ENCODE peak calls at places on chromosome 22, in ten cellular contexts. C is cardiac muscle cell; H is EL; F is NCI-H1417; Z is activated CD8-positive, alpha-beta T cell treated with anti-CD3 and anti-CD28 coated beads for 36 hours; B is K562; N is lower leg skin; S is activated T-cell treated with anti-CD3 and anti-CD28 coated beads for 1 hour; D is T-helper 2 cell treated with Interferon-gamma antibody and Interleukin-4, amounts not matched to agents 5 μg/mL and 100 μg/mL, for 36 hours; R is pulmonary artery endothelial cell. E is an unnamed sample.

GRCh38 chr22:19659805-19660345 is 54.4 kb upstream of the SEPTIN5 start:
- DNase-seq in C (no peak), H (no peak), F (no peak), Z (no peak), B (peak; percentile 29), N (peak; percentile 61), S (no peak), D (no peak), R (no peak), E (no peak)

GRCh38 chr22:46484861-46485595 is 52.4 kb downstream of the CELSR1 start:
- DNase-seq in C (no peak), H (peak; percentile 40), F (no peak), Z (no peak), B (no peak), N (no peak), S (no peak), D (no peak), R (no peak), E (no peak)

GRCh38 chr22:26734339-26735018 is 77.1 kb downstream of the MIAT start:
- DNase-seq in C (no peak), H (no peak), F (no peak), Z (no peak), B (no peak), N (no peak), S (no peak), D (no peak), R (peak; percentile 56), E (no peak)

GRCh38 chr22:46571642-46572250 is 34.3 kb upstream of the CELSR1 start:
- DNase-seq in C (no peak), H (no peak), F (no peak), Z (no peak), B (no peak), N (peak; percentile 68), S (no peak), D (no peak), R (no peak), E (no peak)

GRCh38 chr22:33842421-33843094 is 77.7 kb downstream of the LARGE1 start:
- DNase-seq in C (peak; percentile 17), H (no peak), F (peak; percentile 36), Z (no peak), B (no peak), N (no peak), S (no peak), D (no peak), R (no peak), E (no peak)

GRCh38 chr22:19044381-19044780 is 77.8 kb downstream of the DGCR2 start:
- DNase-seq in C (no peak), H (no peak), F (no peak), Z (no peak), B (no peak), N (no peak), S (no peak), D (no peak), R (no peak), E (no peak)

GRCh38 chr22:31585161-31585859 is 76.7 kb downstream of the PISD start:
- DNase-seq in C (no peak), H (peak; percentile 59), F (no peak), Z (peak; percentile 41), B (peak; percentile 68), N (peak; percentile 14), S (no peak), D (peak; percentile 64), R (no peak), E (no peak)

GRCh38 chr22:37109242-37109917 is at the start of gene TMPRSS6:
- DNase-seq in C (no peak), H (no peak), F (peak; percentile 71), Z (no peak), B (no peak), N (no peak), S (no peak), D (no peak), R (no peak), E (no peak)

GRCh38 chr22:36055376-36056310 is 27.0 kb upstream of the RBFOX2 start:
- DNase-seq in C (no peak), H (no peak), F (no peak), Z (no peak), B (no peak), N (no peak), S (no peak), D (no peak), R (no peak), E (no peak)

GRCh38 chr22:19873960-19874306 is 19.3 kb upstream of the GNB1L start:
- DNase-seq in C (no peak), H (no peak), F (no peak), Z (peak; percentile 0), B (no peak), N (peak; percentile 79), S (no peak), D (no peak), R (no peak), E (no peak)

GRCh38 chr22:17135153-17135760 is 14.1 kb upstream of the TMEM121B start:
- DNase-seq in C (no peak), H (no peak), F (no peak), Z (no peak), B (no peak), N (no peak), S (no peak), D (no peak), R (no peak), E (no peak)

GRCh38 chr22:44758970-44759365 is 6.6 kb downstream of the ARHGAP8 start:
- DNase-seq in C (no peak), H (no peak), F (no peak), Z (no peak), B (no peak), N (no peak), S (no peak), D (no peak), R (no peak), E (no peak)

GRCh38 chr22:31556627-31557203 is 60.4 kb downstream of the SFI1 start:
- DNase-seq in C (peak; percentile 44), H (peak; percentile 45), F (peak; percentile 6), Z (no peak), B (peak; percentile 31), N (no peak), S (no peak), D (no peak), R (no peak), E (peak; percentile 23)

GRCh38 chr22:39833610-39834009 is 60.0 kb downstream of the ENTHD1 start:
- DNase-seq in C (no peak), H (no peak), F (no peak), Z (no peak), B (no peak), N (no peak), S (no peak), D (no peak), R (no peak), E (no peak)

GRCh38 chr22:40322818-40323447 is 23.4 kb upstream of the ADSL start:
- DNase-seq in C (no peak), H (no peak), F (no peak), Z (no peak), B (no peak), N (no peak), S (no peak), D (no peak), R (no peak), E (no peak)

GRCh38 chr22:40401532-40401931 is 31.1 kb downstream of the SGSM3 start:
- DNase-seq in C (no peak), H (no peak), F (no peak), Z (peak; percentile 77), B (no peak), N (peak; percentile 46), S (no peak), D (peak; percentile 77), R (no peak), E (no peak)

GRCh38 chr22:30078320-30079311 is 1.6 kb upstream of the HORMAD2 start:
- DNase-seq in C (no peak), H (no peak), F (no peak), Z (peak; percentile 42), B (no peak), N (no peak), S (no peak), D (peak; percentile 26), R (no peak), E (no peak)

GRCh38 chr22:37896181-37896592 is 9.9 kb upstream of the MICALL1 start:
- DNase-seq in C (no peak), H (no peak), F (no peak), Z (peak; percentile 70), B (no peak), N (no peak), S (no peak), D (peak; percentile 44), R (no peak), E (peak; percentile 48)

GRCh38 chr22:19810381-19811141 is 44.1 kb downstream of the GNB1L start:
- DNase-seq in C (no peak), H (peak; percentile 53), F (no peak), Z (peak; percentile 18), B (no peak), N (peak; percentile 87), S (no peak), D (no peak), R (no peak), E (no peak)

GRCh38 chr22:49937758-49938564 is 19.5 kb downstream of the CRELD2 start:
- DNase-seq in C (no peak), H (no peak), F (no peak), Z (no peak), B (no peak), N (no peak), S (no peak), D (no peak), R (no peak), E (no peak)

GRCh38 chr22:36177160-36177559 is 16.6 kb upstream of the APOL3 start:
- DNase-seq in C (no peak), H (no peak), F (no peak), Z (no peak), B (no peak), N (no peak), S (no peak), D (no peak), R (no peak), E (no peak)

GRCh38 chr22:38009000-38009806 is 24.8 kb upstream of the SOX10 start:
- DNase-seq in C (no peak), H (no peak), F (no peak), Z (no peak), B (no peak), N (no peak), S (no peak), D (no peak), R (no peak), E (no peak)

GRCh38 chr22:27984001-27984695 is 65.1 kb upstream of the PITPNB start:
- DNase-seq in C (no peak), H (no peak), F (no peak), Z (no peak), B (no peak), N (peak; percentile 80), S (no peak), D (no peak), R (no peak), E (no peak)

GRCh38 chr22:27113211-27114030 is 456.0 kb downstream of the MIAT start:
- DNase-seq in C (no peak), H (peak; percentile 96), F (no peak), Z (peak; percentile 9), B (no peak), N (peak; percentile 92), S (no peak), D (no peak), R (peak; percentile 57), E (no peak)

GRCh38 chr22:30572840-30573593 is 1.4 kb downstream of the GAL3ST1 start:
- DNase-seq in C (no peak), H (no peak), F (no peak), Z (no peak), B (no peak), N (no peak), S (no peak), D (no peak), R (no peak), E (no peak)

GRCh38 chr22:48803993-48804810 is 1023.5 kb downstream of the BRD1 start:
- DNase-seq in C (no peak), H (no peak), F (no peak), Z (no peak), B (no peak), N (peak; percentile 72), S (no peak), D (no peak), R (no peak), E (no peak)

GRCh38 chr22:21009638-21010425 is 5.1 kb upstream of the P2RX6 start:
- DNase-seq in C (peak; percentile 88), H (peak; percentile 38), F (no peak), Z (peak; percentile 55), B (peak; percentile 87), N (no peak), S (no peak), D (no peak), R (peak; percentile 24), E (no peak)

GRCh38 chr22:30245985-30246901 is at the start of gene LIF:
- DNase-seq in C (peak; percentile 50), H (peak; percentile 55), F (peak; percentile 4), Z (peak; percentile 74), B (peak; percentile 26), N (no peak), S (peak; percentile 29), D (peak; percentile 75), R (no peak), E (peak; percentile 23)